ENCODE peak calls at places on chromosomes 7 and 10, in four cellular contexts. One of them, this sample, is unnamed.

GRCh38 chr10:113329121-113329596 is 223.7 kb upstream of the HABP2 start:
- DNase-seq in HepG2: no peak
- DNase-seq in heart left ventricle: no peak
- DNase-seq in SK-N-SH: peak; percentile 20
- DNase-seq in this sample: no peak

GRCh38 chr10:127151981-127152699 is 44.3 kb downstream of the INSYN2A start:
- DNase-seq in HepG2: peak; percentile 24
- DNase-seq in heart left ventricle: peak; percentile 44
- DNase-seq in SK-N-SH: no peak
- DNase-seq in this sample: no peak

GRCh38 chr7:1693991-1694524 is 24.0 kb downstream of the ELFN1 start:
- DNase-seq in HepG2: no peak
- DNase-seq in heart left ventricle: no peak
- DNase-seq in SK-N-SH: peak; percentile 80
- DNase-seq in this sample: peak; percentile 63

GRCh38 chr7:34069676-34070075 is 164.3 kb downstream of the BMPER start:
- DNase-seq in HepG2: peak; percentile 43
- DNase-seq in heart left ventricle: no peak
- DNase-seq in SK-N-SH: no peak
- DNase-seq in this sample: no peak

GRCh38 chr7:148987751-148988512 is 40.4 kb downstream of the PDIA4 start:
- DNase-seq in HepG2: no peak
- DNase-seq in heart left ventricle: no peak
- DNase-seq in SK-N-SH: peak; percentile 60
- DNase-seq in this sample: no peak

GRCh38 chr10:97140887-97141745 is 44.6 kb downstream of the SLIT1 start:
- DNase-seq in HepG2: no peak
- DNase-seq in heart left ventricle: no peak
- DNase-seq in SK-N-SH: peak; percentile 84
- DNase-seq in this sample: no peak

GRCh38 chr7:29921404-29922010 is 68.1 kb downstream of the SCRN1 start:
- DNase-seq in HepG2: peak; percentile 52
- DNase-seq in heart left ventricle: no peak
- DNase-seq in SK-N-SH: peak; percentile 81
- DNase-seq in this sample: no peak

GRCh38 chr10:118287076-118287806 is 54.9 kb downstream of the FAM204A start:
- DNase-seq in HepG2: no peak
- DNase-seq in heart left ventricle: no peak
- DNase-seq in SK-N-SH: peak; percentile 57
- DNase-seq in this sample: no peak

GRCh38 chr7:21104124-21104500 is 317.4 kb upstream of the SP8 start:
- DNase-seq in HepG2: no peak
- DNase-seq in heart left ventricle: no peak
- DNase-seq in SK-N-SH: no peak
- DNase-seq in this sample: no peak

GRCh38 chr7:114916261-114916892 is 5.5 kb upstream of the MDFIC start:
- DNase-seq in HepG2: no peak
- DNase-seq in heart left ventricle: no peak
- DNase-seq in SK-N-SH: no peak
- DNase-seq in this sample: no peak

DNA sequence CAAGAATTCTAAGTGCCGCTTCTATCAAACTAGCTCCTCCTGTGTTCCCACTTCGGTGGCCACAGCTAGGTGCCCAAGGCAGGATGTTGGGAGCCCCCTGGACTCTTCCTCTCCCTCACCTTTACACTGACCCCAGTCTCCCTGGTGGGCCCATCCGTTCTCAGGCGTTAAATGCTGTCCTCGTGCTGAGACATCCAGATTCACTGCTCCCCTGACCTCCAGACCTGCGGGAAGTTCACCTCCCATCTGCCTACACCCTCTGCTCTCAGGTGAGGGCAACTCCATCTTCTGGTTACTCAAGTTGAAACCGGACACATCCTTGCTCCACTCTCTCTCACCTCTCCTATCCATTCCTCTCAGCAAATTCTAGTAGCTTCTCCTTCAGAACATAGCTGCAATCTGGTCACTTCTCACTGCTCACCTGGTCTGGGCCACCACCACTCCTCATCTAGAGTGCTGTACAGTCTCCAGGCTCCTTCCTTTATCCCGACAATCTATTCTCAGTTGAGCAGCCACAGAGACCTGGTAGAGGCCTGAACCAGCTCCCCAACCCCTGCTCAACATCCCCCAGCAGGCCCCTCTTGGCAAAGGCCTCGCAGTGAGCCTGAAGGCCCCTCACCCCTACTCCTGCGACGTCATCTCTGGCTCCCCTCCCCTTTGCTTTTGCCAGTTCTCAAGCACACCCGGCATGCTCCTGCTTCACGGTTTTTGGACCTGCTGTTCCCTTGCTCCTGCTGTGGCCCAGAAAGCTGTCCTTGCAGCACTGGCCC is 114.1 kb downstream of the ARHGAP22 start:
- DNase-seq in HepG2: no peak
- DNase-seq in heart left ventricle: peak; percentile 14
- DNase-seq in SK-N-SH: no peak
- DNase-seq in this sample: no peak
- TF ChIP-seq CTCF in HepG2: no peak
- TF ChIP-seq CTCF in heart left ventricle: no peak
- TF ChIP-seq CTCF in SK-N-SH: no peak
- TF ChIP-seq CTCF in this sample: no peak

GRCh38 chr7:47771301-47771989 is 176.8 kb downstream of the PKD1L1 start:
- DNase-seq in HepG2: no peak
- DNase-seq in heart left ventricle: no peak
- DNase-seq in SK-N-SH: no peak
- DNase-seq in this sample: no peak
- TF ChIP-seq CTCF in HepG2: no peak
- TF ChIP-seq CTCF in heart left ventricle: no peak
- TF ChIP-seq CTCF in SK-N-SH: peak; percentile 27
- TF ChIP-seq CTCF in this sample: no peak

DNA sequence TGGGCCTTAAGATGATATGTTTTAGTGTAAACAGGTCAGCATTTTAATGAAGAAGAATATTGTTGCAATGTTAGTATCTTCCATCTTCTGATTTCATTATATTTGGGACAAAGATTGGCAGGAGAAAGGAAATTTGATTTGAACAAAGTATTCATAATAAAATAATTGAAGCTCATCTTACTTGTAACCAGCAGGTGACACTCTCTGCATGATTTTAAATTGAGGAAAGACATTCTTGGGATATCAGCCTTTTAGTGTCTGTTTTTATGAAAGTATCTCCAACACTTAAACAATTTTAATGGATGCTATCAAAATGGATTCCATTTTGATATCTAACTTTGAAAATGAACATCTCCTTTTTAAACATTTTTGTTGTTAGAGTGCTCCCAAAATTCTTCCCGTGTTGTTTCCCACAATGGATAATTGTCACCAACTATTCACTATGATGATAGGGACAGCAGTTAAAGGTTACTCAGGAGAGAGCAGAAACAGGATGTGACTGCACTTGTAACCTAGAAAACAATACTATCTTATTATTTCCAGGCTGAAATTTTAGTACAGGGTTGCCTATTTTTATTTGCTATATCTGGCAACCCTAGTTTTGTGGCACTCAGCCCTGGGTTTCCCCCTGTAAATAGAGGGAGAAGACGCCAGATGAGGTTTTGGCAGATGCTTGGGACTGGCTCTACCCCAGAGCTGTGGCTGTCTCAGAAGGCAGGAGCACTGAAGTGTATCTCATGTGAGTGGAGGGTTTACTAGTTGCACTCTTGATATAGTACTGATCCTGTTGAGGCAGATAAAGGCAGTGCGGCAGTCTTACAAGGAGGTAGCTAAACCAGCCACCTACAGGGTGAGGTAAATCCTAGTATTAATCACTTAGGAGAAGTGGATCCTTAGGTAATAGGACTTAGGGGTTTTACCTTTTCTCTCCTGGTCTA is 31.0 kb upstream of the ABCB4 start:
- DNase-seq in HepG2: peak; percentile 11
- DNase-seq in heart left ventricle: no peak
- DNase-seq in SK-N-SH: peak; percentile 12
- DNase-seq in this sample: no peak
- TF ChIP-seq CTCF in HepG2: peak; percentile 34
- TF ChIP-seq CTCF in heart left ventricle: peak; percentile 38
- TF ChIP-seq CTCF in SK-N-SH: peak; percentile 79
- TF ChIP-seq CTCF in this sample: no peak

DNA sequence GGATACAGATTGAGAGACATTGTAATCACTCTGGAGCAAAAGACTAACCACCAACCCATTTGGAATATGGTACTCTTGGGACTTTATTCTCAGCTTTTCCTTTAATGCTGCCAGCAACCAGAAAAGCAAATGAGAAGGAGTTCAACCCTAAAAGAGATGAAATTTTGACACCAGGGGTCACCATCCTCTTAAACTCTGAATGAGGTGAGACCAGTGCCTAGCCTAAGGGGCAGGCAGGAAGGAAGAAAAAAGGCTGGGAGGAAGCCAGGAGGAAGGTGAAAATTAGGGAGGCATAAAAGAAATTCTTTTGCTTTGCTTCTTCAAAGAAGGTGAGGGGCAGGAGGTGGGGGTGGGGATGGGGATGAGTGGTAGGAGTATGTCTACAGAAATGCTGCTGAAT is 135.8 kb downstream of the JAZF1 start:
- DNase-seq in HepG2: no peak
- DNase-seq in heart left ventricle: no peak
- DNase-seq in SK-N-SH: no peak
- DNase-seq in this sample: no peak
- TF ChIP-seq CTCF in HepG2: no peak
- TF ChIP-seq CTCF in heart left ventricle: no peak
- TF ChIP-seq CTCF in SK-N-SH: no peak
- TF ChIP-seq CTCF in this sample: no peak

DNA sequence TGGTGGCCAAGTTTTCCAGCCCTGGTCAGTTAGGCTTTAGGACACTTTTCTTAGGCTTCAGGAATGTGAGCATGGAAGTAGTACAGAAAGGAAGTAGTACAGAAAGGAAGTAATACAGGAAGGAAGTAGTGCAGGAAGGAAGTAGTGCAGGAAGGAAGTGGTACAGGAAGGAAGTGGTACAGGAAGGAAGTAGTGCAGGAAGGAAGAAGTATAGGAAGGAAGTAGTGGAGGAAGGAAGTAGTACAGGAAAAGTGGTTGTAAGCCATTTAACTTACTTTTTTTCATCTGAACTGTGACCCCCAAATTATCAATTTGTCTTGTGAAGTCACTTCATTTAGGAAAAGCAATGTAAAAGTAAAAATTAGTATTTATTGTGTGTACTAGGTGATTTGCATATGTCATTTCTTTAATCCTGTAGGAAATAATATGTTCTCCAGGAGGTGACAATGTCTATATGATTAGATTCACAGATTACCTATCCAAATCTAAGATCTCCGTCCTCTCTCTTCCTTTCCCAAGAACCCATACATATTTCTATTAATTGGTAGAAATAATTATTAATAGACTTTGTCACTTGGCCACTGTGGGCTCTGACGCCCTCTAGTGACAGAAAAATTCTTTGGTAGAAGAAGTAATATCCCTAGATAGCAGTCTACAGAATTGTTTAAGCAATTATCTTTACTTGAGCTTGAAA is 3.9 kb upstream of the FAS start:
- DNase-seq in HepG2: peak; percentile 19
- DNase-seq in heart left ventricle: no peak
- DNase-seq in SK-N-SH: peak; percentile 45
- DNase-seq in this sample: no peak
- TF ChIP-seq CTCF in HepG2: peak; percentile 43
- TF ChIP-seq CTCF in heart left ventricle: peak; percentile 81
- TF ChIP-seq CTCF in SK-N-SH: peak; percentile 95
- TF ChIP-seq CTCF in this sample: no peak

GRCh38 chr7:24057243-24057642 is 226.7 kb upstream of the NPY start:
- DNase-seq in HepG2: no peak
- DNase-seq in heart left ventricle: no peak
- DNase-seq in SK-N-SH: no peak
- DNase-seq in this sample: no peak
- TF ChIP-seq CTCF in HepG2: no peak
- TF ChIP-seq CTCF in heart left ventricle: no peak
- TF ChIP-seq CTCF in SK-N-SH: peak; percentile 23
- TF ChIP-seq CTCF in this sample: no peak

DNA sequence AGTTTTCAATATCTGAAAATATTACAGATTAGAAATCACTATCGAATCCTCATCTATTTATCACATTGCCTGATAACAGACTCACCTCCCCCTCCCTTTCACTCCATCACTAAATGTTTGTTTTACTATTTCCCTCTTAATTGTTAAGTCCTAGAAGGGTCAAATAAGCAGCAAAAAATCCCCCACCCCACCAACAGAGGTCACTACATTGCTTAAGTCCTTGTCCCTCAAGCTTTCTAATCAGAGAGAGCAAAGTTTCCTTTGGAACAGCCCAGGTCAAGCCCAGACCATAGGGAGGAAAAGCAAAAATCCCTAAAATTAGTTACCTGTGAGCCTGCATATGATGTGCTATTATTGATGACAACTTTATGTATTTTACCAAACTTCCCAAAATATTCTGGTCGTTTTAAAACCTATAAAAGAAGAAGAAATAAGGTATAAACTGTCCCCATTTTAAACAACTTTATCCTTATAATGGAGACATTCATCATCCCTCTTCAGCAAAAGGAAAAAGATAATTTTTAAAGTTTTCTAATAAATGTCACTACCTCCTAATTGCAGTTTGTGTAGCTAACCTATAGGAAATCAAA is 95.0 kb downstream of the CNOT4 start:
- DNase-seq in HepG2: peak; percentile 74
- DNase-seq in heart left ventricle: peak; percentile 22
- DNase-seq in SK-N-SH: peak; percentile 19
- DNase-seq in this sample: no peak
- TF ChIP-seq CTCF in HepG2: peak; percentile 68
- TF ChIP-seq CTCF in heart left ventricle: peak; percentile 46
- TF ChIP-seq CTCF in SK-N-SH: peak; percentile 63
- TF ChIP-seq CTCF in this sample: no peak

GRCh38 chr10:77431209-77431611 is 206.4 kb downstream of the KCNMA1 start:
- DNase-seq in HepG2: peak; percentile 53
- DNase-seq in heart left ventricle: no peak
- DNase-seq in SK-N-SH: no peak
- DNase-seq in this sample: no peak

GRCh38 chr10:77432398-77432797 is 205.2 kb downstream of the KCNMA1 start:
- DNase-seq in HepG2: no peak
- DNase-seq in heart left ventricle: no peak
- DNase-seq in SK-N-SH: no peak
- DNase-seq in this sample: no peak

GRCh38 chr10:77430530-77430929 is 207.1 kb downstream of the KCNMA1 start:
- DNase-seq in HepG2: no peak
- DNase-seq in heart left ventricle: no peak
- DNase-seq in SK-N-SH: no peak
- DNase-seq in this sample: no peak

GRCh38 chr10:77431980-77432379 is 205.6 kb downstream of the KCNMA1 start:
- DNase-seq in HepG2: no peak
- DNase-seq in heart left ventricle: no peak
- DNase-seq in SK-N-SH: no peak
- DNase-seq in this sample: no peak

GRCh38 chr10:77428776-77429395 is 208.7 kb downstream of the KCNMA1 start:
- DNase-seq in HepG2: peak; percentile 8
- DNase-seq in heart left ventricle: peak; percentile 38
- DNase-seq in SK-N-SH: no peak
- DNase-seq in this sample: no peak
- TF ChIP-seq CTCF in HepG2: peak; percentile 29
- TF ChIP-seq CTCF in heart left ventricle: peak; percentile 38
- TF ChIP-seq CTCF in SK-N-SH: peak; percentile 64
- TF ChIP-seq CTCF in this sample: no peak

GRCh38 chr7:74275401-74275881 is 13.8 kb upstream of the CLIP2 start:
- DNase-seq in HepG2: no peak
- DNase-seq in heart left ventricle: no peak
- DNase-seq in SK-N-SH: peak; percentile 77
- DNase-seq in this sample: no peak
- TF ChIP-seq CTCF in HepG2: peak; percentile 95
- TF ChIP-seq CTCF in heart left ventricle: peak; percentile 48
- TF ChIP-seq CTCF in SK-N-SH: peak; percentile 72
- TF ChIP-seq CTCF in this sample: no peak

This sample was measured in omental fat pad.